ENCODE peak calls at places on chromosomes 2 and 18, in nine cellular contexts. X, U, E, V, O, I, Q, M and K are unnamed samples.
A peak's percentile ranks its signal among the peaks of the same experiment; 100 is the strongest.

GRCh38 chr2:217222511-217222910 is 362.6 kb upstream of the TNP1 start:
- DNase-seq in X (no peak), U (no peak), E (peak; percentile 48), V (peak; percentile 91), O (no peak), I (no peak), Q (peak; percentile 85), M (no peak), K (peak; percentile 86)

GRCh38 chr18:78973357-78974083 is 6.1 kb upstream of the SALL3 start:
- DNase-seq in X (no peak), U (no peak), E (no peak), V (no peak), O (no peak), I (no peak), Q (no peak), M (no peak), K (no peak)

GRCh38 chr2:179898873-179899272 is 37.5 kb upstream of the ZNF385B start:
- DNase-seq in X (no peak), U (no peak), E (no peak), V (peak; percentile 62), O (no peak), I (no peak), Q (no peak), M (peak; percentile 52), K (no peak)

GRCh38 chr2:136242687-136243277 is 124.8 kb upstream of the CXCR4 start:
- DNase-seq in X (no peak), U (no peak), E (no peak), V (peak; percentile 44), O (no peak), I (no peak), Q (no peak), M (no peak), K (no peak)

GRCh38 chr2:169360984-169361705 is 1.2 kb downstream of the LRP2 start:
- DNase-seq in X (no peak), U (no peak), E (no peak), V (no peak), O (no peak), I (no peak), Q (no peak), M (no peak), K (no peak)

GRCh38 chr18:48962252-48962856 is 11.6 kb upstream of the SMAD7 start:
- DNase-seq in X (no peak), U (no peak), E (no peak), V (no peak), O (no peak), I (no peak), Q (no peak), M (no peak), K (no peak)

GRCh38 chr18:60549338-60549960 is 176.9 kb upstream of the MC4R start:
- DNase-seq in X (no peak), U (no peak), E (no peak), V (peak; percentile 69), O (peak; percentile 58), I (no peak), Q (no peak), M (peak; percentile 30), K (peak; percentile 22)

GRCh38 chr2:144477281-144477942 is 42.5 kb downstream of the ZEB2 start:
- DNase-seq in X (no peak), U (no peak), E (no peak), V (no peak), O (no peak), I (no peak), Q (no peak), M (no peak), K (no peak)

GRCh38 chr2:3867451-3867850 is 164.1 kb downstream of the DCDC2C start:
- DNase-seq in X (no peak), U (no peak), E (no peak), V (no peak), O (no peak), I (no peak), Q (no peak), M (no peak), K (no peak)

GRCh38 chr2:2834105-2834504 is 503.0 kb upstream of the MYT1L start:
- DNase-seq in X (no peak), U (no peak), E (no peak), V (no peak), O (no peak), I (no peak), Q (no peak), M (no peak), K (no peak)

GRCh38 chr2:164896634-164897033 is 55.0 kb upstream of the COBLL1 start:
- DNase-seq in X (no peak), U (no peak), E (no peak), V (peak; percentile 25), O (peak; percentile 69), I (no peak), Q (no peak), M (no peak), K (no peak)

GRCh38 chr2:14292964-14293363 is 339.6 kb upstream of the LRATD1 start:
- DNase-seq in X (no peak), U (no peak), E (no peak), V (no peak), O (no peak), I (no peak), Q (no peak), M (no peak), K (no peak)

GRCh38 chr2:69637923-69638322 is 5.6 kb downstream of the AAK1 start:
- DNase-seq in X (no peak), U (no peak), E (no peak), V (no peak), O (no peak), I (no peak), Q (no peak), M (no peak), K (no peak)
- TF ChIP-seq CTCF in X (no peak), U (no peak), E (no peak), V (no peak), O (no peak), I (no peak), Q (no peak), M (no peak), K (no peak)

GRCh38 chr2:224284134-224284946 is 117.6 kb downstream of the FAM124B start:
- DNase-seq in X (no peak), U (no peak), E (no peak), V (peak; percentile 47), O (peak; percentile 48), I (no peak), Q (no peak), M (peak; percentile 39), K (no peak)

GRCh38 chr2:224281374-224281773 is 120.5 kb downstream of the FAM124B start:
- DNase-seq in X (no peak), U (no peak), E (no peak), V (no peak), O (no peak), I (no peak), Q (no peak), M (no peak), K (no peak)

GRCh38 chr2:224287533-224287932 is 114.4 kb downstream of the FAM124B start:
- DNase-seq in X (no peak), U (no peak), E (no peak), V (no peak), O (no peak), I (no peak), Q (no peak), M (no peak), K (no peak)

DNA sequence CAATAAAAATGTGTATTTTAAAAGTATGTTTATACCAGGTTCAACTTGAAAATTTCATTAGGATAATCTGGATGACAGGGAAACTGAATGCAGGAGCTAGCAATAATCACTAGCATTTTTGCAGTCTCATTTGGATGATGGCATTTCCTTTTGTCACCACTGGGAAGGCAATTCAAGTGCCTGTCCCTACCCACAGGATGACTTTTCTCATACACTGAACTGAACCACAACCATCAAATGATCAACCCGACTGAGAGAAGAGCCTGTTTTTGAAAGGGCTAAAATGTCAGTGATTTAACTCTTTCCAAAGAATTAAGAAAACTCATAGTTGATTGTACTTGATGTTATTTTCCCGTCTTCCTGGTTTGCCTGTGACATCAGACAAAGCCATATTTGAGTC is 115.0 kb downstream of the FAM124B start:
- DNase-seq in X (no peak), U (no peak), E (no peak), V (peak; percentile 8), O (no peak), I (no peak), Q (no peak), M (no peak), K (no peak)
- TF ChIP-seq CTCF in X (no peak), U (no peak), E (no peak), V (no peak), O (peak; percentile 25), I (no peak), Q (no peak), M (no peak), K (peak; percentile 8)

GRCh38 chr2:218954541-218955300 is 4.7 kb upstream of the CDK5R2 start:
- DNase-seq in X (no peak), U (no peak), E (no peak), V (no peak), O (no peak), I (no peak), Q (no peak), M (no peak), K (no peak)

GRCh38 chr2:218956039-218956438 is 3.4 kb upstream of the CDK5R2 start:
- DNase-seq in X (no peak), U (no peak), E (no peak), V (no peak), O (no peak), I (no peak), Q (no peak), M (no peak), K (no peak)

GRCh38 chr2:218957685-218958084 is 1.8 kb upstream of the CDK5R2 start:
- DNase-seq in X (no peak), U (no peak), E (no peak), V (no peak), O (peak; percentile 50), I (no peak), Q (no peak), M (no peak), K (no peak)

GRCh38 chr2:218952160-218952559 is 7.3 kb upstream of the CDK5R2 start:
- DNase-seq in X (no peak), U (no peak), E (no peak), V (no peak), O (no peak), I (no peak), Q (no peak), M (no peak), K (no peak)

DNA sequence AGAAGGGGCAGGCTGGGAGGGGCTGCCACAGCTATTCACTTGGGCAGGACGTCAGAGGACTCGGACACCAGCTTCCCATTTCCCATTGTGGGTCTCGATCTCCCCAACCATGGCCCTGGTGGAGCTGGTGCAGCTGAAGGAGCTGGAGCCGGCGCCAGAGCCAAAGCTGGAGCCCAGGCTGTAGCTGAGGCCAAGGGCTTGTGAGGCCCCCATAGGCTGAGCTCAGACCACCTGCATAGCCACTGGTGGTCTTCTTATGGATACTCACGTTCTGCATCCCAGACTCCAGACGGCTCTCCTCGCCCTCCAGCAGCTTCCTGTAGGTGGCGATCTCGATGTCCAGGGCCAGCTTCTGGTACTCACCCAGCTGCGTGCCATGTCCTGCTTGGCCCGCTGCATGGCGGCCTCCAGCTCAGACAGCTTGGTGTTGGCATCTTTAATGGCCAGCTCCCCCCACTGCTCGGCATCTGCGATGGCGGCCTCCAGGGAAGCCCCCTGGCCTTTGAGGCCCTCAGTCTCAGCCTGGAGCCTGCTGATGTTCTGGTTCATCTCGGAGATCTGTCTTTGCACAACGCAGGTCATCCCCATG is 6.0 kb upstream of the CDK5R2 start:
- DNase-seq in X (no peak), U (no peak), E (no peak), V (no peak), O (no peak), I (no peak), Q (no peak), M (no peak), K (no peak)
- TF ChIP-seq CTCF in X (no peak), U (no peak), E (no peak), V (peak; percentile 37), O (no peak), I (no peak), Q (no peak), M (no peak), K (peak; percentile 32)

GRCh38 chr2:174748948-174749347 is 15.3 kb downstream of the CHRNA1 start:
- DNase-seq in X (peak; percentile 37), U (peak; percentile 29), E (peak; percentile 67), V (peak; percentile 67), O (peak; percentile 91), I (no peak), Q (no peak), M (peak; percentile 86), K (no peak)
- TF ChIP-seq CTCF in X (peak; percentile 77), U (peak; percentile 68), E (peak; percentile 89), V (peak; percentile 84), O (peak; percentile 97), I (peak; percentile 57), Q (peak; percentile 78), M (peak; percentile 74), K (peak; percentile 77)